ENCODE peak calls at places on chromosomes 6 and 20, in nine cellular contexts. X is foreskin fibroblast; A is fibroblast of the aortic adventitia; D is cardiac fibroblast; N is stimulated activated CD8-positive, alpha-beta memory T cell treated with anti-CD3 and anti-CD28 coated beads, Interleukin-4, amount 100 ng/mL, for 48 hours; V is HS-5; B is body of pancreas; C is GM20000; U is NCI-H2107. J is an unnamed sample.

GRCh38 chr20:45372646-45373352 is 5.3 kb downstream of the TP53TG5 start:
- DNase-seq in U (no peak), N (no peak), C (no peak), B (no peak), D (no peak), A (no peak), X (no peak), V (no peak), J (no peak)

GRCh38 chr6:117168296-117169059 is 96.9 kb upstream of the VGLL2 start:
- DNase-seq in X (no peak), C (no peak), U (no peak), V (no peak), D (no peak), N (no peak), A (no peak), B (no peak), J (no peak)

GRCh38 chr6:138923561-138923960 is 64.5 kb downstream of the REPS1 start:
- DNase-seq in D (no peak), N (no peak), B (no peak), C (no peak), V (no peak), X (no peak), A (no peak), U (no peak), J (no peak)

GRCh38 chr20:50715694-50716093 is 15.7 kb upstream of the PARD6B start:
- DNase-seq in D (no peak), U (no peak), V (no peak), B (no peak), C (no peak), A (no peak), N (no peak), X (no peak), J (no peak)

GRCh38 chr20:15248618-15249395 is 911.4 kb upstream of the FLRT3 start:
- DNase-seq in B (no peak), N (no peak), X (no peak), C (peak; percentile 24), V (no peak), D (no peak), U (no peak), A (no peak), J (no peak)

GRCh38 chr6:107991939-107992560 is 34.0 kb upstream of the SEC63 start:
- DNase-seq in X (no peak), C (no peak), V (no peak), N (no peak), B (no peak), U (no peak), A (peak; percentile 4), D (no peak), J (no peak)

GRCh38 chr20:37352611-37352980 is 6.7 kb downstream of the SRC start:
- DNase-seq in N (no peak), B (no peak), A (no peak), C (no peak), V (no peak), D (no peak), U (no peak), X (no peak), J (no peak)

GRCh38 chr6:38352636-38353035 is 287.1 kb downstream of the BTBD9 start:
- DNase-seq in X (no peak), U (no peak), V (no peak), B (no peak), A (no peak), D (peak; percentile 61), N (no peak), C (no peak), J (no peak)

GRCh38 chr6:2765896-2766766 is 938 bp downstream of the WRNIP1 start:
- DNase-seq in X (peak; percentile 48), D (peak; percentile 35), U (no peak), B (peak; percentile 56), N (peak; percentile 57), V (no peak), C (peak; percentile 85), A (peak; percentile 21), J (no peak)

GRCh38 chr6:17015551-17016381 is 86.1 kb upstream of the STMND1 start:
- DNase-seq in U (no peak), X (no peak), C (no peak), D (peak; percentile 23), V (no peak), B (no peak), N (peak; percentile 48), A (no peak), J (no peak)

GRCh38 chr6:160438481-160438880 is 90.3 kb downstream of the SLC22A3 start:
- DNase-seq in B (no peak), D (no peak), U (no peak), C (no peak), X (no peak), N (no peak), A (no peak), V (no peak), J (no peak)

GRCh38 chr6:69846770-69847506 is 19.4 kb upstream of the COL19A1 start:
- DNase-seq in B (no peak), V (no peak), N (no peak), A (no peak), D (peak; percentile 29), C (no peak), X (no peak), U (no peak), J (no peak)

GRCh38 chr6:135261872-135262725 is 81.0 kb downstream of the MYB start:
- DNase-seq in D (peak; percentile 25), V (no peak), C (no peak), U (no peak), B (no peak), N (no peak), X (no peak), A (peak; percentile 46), J (no peak)

GRCh38 chr6:38215225-38215624 is 395.7 kb downstream of the ZFAND3 start:
- DNase-seq in X (no peak), C (no peak), U (no peak), A (no peak), B (no peak), D (no peak), N (no peak), V (no peak), J (no peak)

GRCh38 chr20:4162766-4163165 is 147.4 kb upstream of the RNF24 start:
- DNase-seq in D (no peak), V (no peak), X (no peak), A (no peak), B (no peak), U (no peak), C (no peak), N (no peak), J (no peak)

GRCh38 chr20:51732454-51732791 is 35.8 kb downstream of the ATP9A start:
- DNase-seq in D (no peak), B (no peak), V (no peak), C (no peak), X (peak; percentile 12), U (no peak), N (no peak), A (peak; percentile 79), J (peak; percentile 46)

GRCh38 chr20:19888269-19888669 is 128.9 kb upstream of the NAA20 start:
- DNase-seq in A (no peak), U (no peak), V (no peak), X (no peak), C (no peak), D (peak; percentile 33), N (no peak), B (no peak), J (no peak)

GRCh38 chr6:8570241-8570924 is 135.0 kb upstream of the SLC35B3 start:
- DNase-seq in X (no peak), U (no peak), D (no peak), A (no peak), B (no peak), C (no peak), V (no peak), N (no peak), J (no peak)

GRCh38 chr6:2839195-2839981 is 2.3 kb downstream of the SERPINB1 start:
- DNase-seq in B (no peak), U (no peak), X (peak; percentile 68), A (peak; percentile 73), N (no peak), D (peak; percentile 67), V (peak; percentile 70), C (no peak), J (peak; percentile 60)

GRCh38 chr20:22717466-22717865 is 133.1 kb upstream of the FOXA2 start:
- DNase-seq in U (no peak), D (peak; percentile 31), C (no peak), A (peak; percentile 70), N (no peak), X (no peak), B (no peak), V (no peak), J (no peak)

GRCh38 chr6:4185419-4185818 is 50.0 kb upstream of the ECI2 start:
- DNase-seq in A (no peak), D (peak; percentile 7), U (no peak), N (peak; percentile 62), V (no peak), X (no peak), C (no peak), B (no peak), J (peak; percentile 18)

GRCh38 chr20:44979090-44979621 is 12.8 kb downstream of the STK4 start:
- DNase-seq in C (peak; percentile 64), N (peak; percentile 70), U (no peak), B (no peak), X (no peak), A (no peak), D (peak; percentile 55), V (no peak), J (no peak)

GRCh38 chr6:115271434-115271833 is 789.3 kb downstream of the FRK start:
- DNase-seq in C (no peak), N (no peak), X (no peak), A (no peak), D (no peak), U (no peak), B (no peak), V (no peak), J (no peak)

GRCh38 chr6:91291071-91291470 is 704.2 kb upstream of the MAP3K7 start:
- DNase-seq in C (no peak), V (no peak), D (no peak), N (no peak), U (no peak), X (no peak), A (no peak), B (no peak), J (no peak)

GRCh38 chr6:36514554-36515456 is 32.5 kb downstream of the STK38 start:
- DNase-seq in X (no peak), U (no peak), B (no peak), V (no peak), D (no peak), C (peak; percentile 21), N (no peak), A (no peak), J (no peak)

GRCh38 chr20:52104546-52105044 is 87.0 kb downstream of the ZFP64 start:
- DNase-seq in X (peak; percentile 12), C (peak; percentile 50), V (no peak), D (peak; percentile 36), B (no peak), U (no peak), N (peak; percentile 23), A (no peak), J (peak; percentile 18)

GRCh38 chr6:24935753-24936152 is at the start of gene RIPOR2:
- DNase-seq in V (no peak), B (no peak), N (peak; percentile 74), X (no peak), C (no peak), A (no peak), U (no peak), D (no peak), J (no peak)

GRCh38 chr6:87714093-87714809 is 12.2 kb upstream of the AKIRIN2 start:
- DNase-seq in V (no peak), X (peak; percentile 72), N (no peak), B (no peak), D (peak; percentile 94), A (peak; percentile 79), U (no peak), C (no peak), J (peak; percentile 94)

GRCh38 chr20:50029697-50030428 is 47.1 kb downstream of the SNAI1 start:
- DNase-seq in C (no peak), N (no peak), B (peak; percentile 40), A (peak; percentile 96), V (peak; percentile 95), U (no peak), X (peak; percentile 90), D (peak; percentile 99), J (peak; percentile 99)

GRCh38 chr6:117906454-117906904 is 585 bp upstream of the SLC35F1 start:
- DNase-seq in D (no peak), V (no peak), B (no peak), X (no peak), A (no peak), U (no peak), N (no peak), C (peak; percentile 46), J (no peak)

GRCh38 chr6:24658573-24659511 is 7.9 kb downstream of the TDP2 start:
- DNase-seq in A (peak; percentile 82), V (peak; percentile 23), N (no peak), D (peak; percentile 94), B (no peak), X (peak; percentile 74), C (no peak), U (no peak), J (peak; percentile 94)